ENCODE peak calls at places on chromosomes 6 and 20, in five cellular contexts. Q, U, A, R and N are unnamed samples.

GRCh38 chr6:113995632-113996031 is 24.7 kb upstream of the HDAC2 start:
- DNase-seq in Q (peak; percentile 26), U (no peak), A (no peak), R (peak; percentile 85), N (peak; percentile 84)

GRCh38 chr6:109690373-109690739 is 646 bp downstream of the AK9 start:
- DNase-seq in Q (peak; percentile 55), U (peak; percentile 10), A (peak; percentile 94), R (no peak), N (no peak)

GRCh38 chr6:99522531-99522930 is 7.3 kb upstream of the USP45 start:
- DNase-seq in Q (no peak), U (no peak), A (no peak), R (no peak), N (no peak)

GRCh38 chr6:142842423-142843261 is 102.3 kb downstream of the HIVEP2 start:
- DNase-seq in Q (no peak), U (no peak), A (no peak), R (no peak), N (no peak)

GRCh38 chr6:29626948-29627761 is 5.8 kb downstream of the GABBR1 start:
- DNase-seq in Q (no peak), U (no peak), A (peak; percentile 79), R (no peak), N (no peak)

GRCh38 chr20:23082846-23083552 is 3.1 kb downstream of the CD93 start:
- DNase-seq in Q (peak; percentile 63), U (no peak), A (peak; percentile 85), R (no peak), N (no peak)

GRCh38 chr6:34149831-34150400 is 4.0 kb upstream of the GRM4 start:
- DNase-seq in Q (no peak), U (no peak), A (peak; percentile 22), R (no peak), N (no peak)

GRCh38 chr6:50699086-50699886 is 14.0 kb upstream of the TFAP2D start:
- DNase-seq in Q (no peak), U (no peak), A (no peak), R (no peak), N (no peak)

GRCh38 chr6:135703621-135704020 is 147.9 kb upstream of the PDE7B start:
- DNase-seq in Q (no peak), U (no peak), A (no peak), R (no peak), N (no peak)

GRCh38 chr20:3340443-3340842 is 67.0 kb downstream of the DNAAF9 start:
- DNase-seq in Q (peak; percentile 78), U (no peak), A (peak; percentile 81), R (no peak), N (peak; percentile 75)

GRCh38 chr6:145427232-145427631 is 308.1 kb downstream of the EPM2A start:
- DNase-seq in Q (no peak), U (no peak), A (no peak), R (no peak), N (no peak)

GRCh38 chr6:4381379-4381778 is 246.0 kb upstream of the ECI2 start:
- DNase-seq in Q (no peak), U (no peak), A (no peak), R (no peak), N (no peak)

GRCh38 chr6:11213305-11214106 is 19.0 kb downstream of the NEDD9 start:
- DNase-seq in Q (no peak), U (no peak), A (no peak), R (no peak), N (peak; percentile 52)

GRCh38 chr6:79574636-79575035 is 37.4 kb upstream of the LCA5 start:
- DNase-seq in Q (no peak), U (no peak), A (no peak), R (peak; percentile 53), N (no peak)

GRCh38 chr6:20175810-20176209 is 36.5 kb downstream of the MBOAT1 start:
- DNase-seq in Q (no peak), U (no peak), A (no peak), R (no peak), N (no peak)

GRCh38 chr20:20085071-20085470 is 32.7 kb downstream of the CFAP61 start:
- DNase-seq in Q (peak; percentile 67), U (no peak), A (no peak), R (no peak), N (peak; percentile 86)

GRCh38 chr6:116737004-116737403 is 28.5 kb downstream of the FAM162B start:
- DNase-seq in Q (no peak), U (no peak), A (no peak), R (no peak), N (no peak)

GRCh38 chr6:148441454-148441911 is 98.8 kb downstream of the SASH1 start:
- DNase-seq in Q (no peak), U (no peak), A (no peak), R (no peak), N (no peak)

GRCh38 chr6:27679308-27679967 is 206.5 kb upstream of the ZNF184 start:
- DNase-seq in Q (no peak), U (no peak), A (no peak), R (no peak), N (no peak)

GRCh38 chr6:23302499-23302898 is 733.1 kb downstream of the HDGFL1 start:
- DNase-seq in Q (no peak), U (no peak), A (no peak), R (no peak), N (no peak)

GRCh38 chr20:25081065-25081729 is 744 bp downstream of the VSX1 start:
- DNase-seq in Q (no peak), U (no peak), A (peak; percentile 64), R (no peak), N (no peak)